ENCODE peak calls at places on chromosome 6, in six cellular contexts. One of them, this sample, is unnamed.

GRCh38 chr6:20497200-20497820 is 36.9 kb upstream of the CDKAL1 start:
- DNase-seq in CD8-positive, alpha-beta T cell: no peak
- DNase-seq in IMR-90: peak; percentile 93
- DNase-seq in heart left ventricle: no peak
- DNase-seq in psoas muscle: no peak
- DNase-seq in heart right ventricle: no peak
- DNase-seq in this sample: no peak

GRCh38 chr6:117440558-117441525 is 15.1 kb upstream of the ROS1 start:
- DNase-seq in CD8-positive, alpha-beta T cell: no peak
- DNase-seq in IMR-90: peak; percentile 93
- DNase-seq in heart left ventricle: no peak
- DNase-seq in psoas muscle: no peak
- DNase-seq in heart right ventricle: no peak
- DNase-seq in this sample: no peak

GRCh38 chr6:45631396-45631795 is 253.7 kb upstream of the SUPT3H start:
- DNase-seq in CD8-positive, alpha-beta T cell: no peak
- DNase-seq in IMR-90: no peak
- DNase-seq in heart left ventricle: no peak
- DNase-seq in psoas muscle: no peak
- DNase-seq in heart right ventricle: no peak
- DNase-seq in this sample: no peak

GRCh38 chr6:3990692-3991491 is 88.0 kb downstream of the FAM217A start:
- DNase-seq in CD8-positive, alpha-beta T cell: peak; percentile 52
- DNase-seq in IMR-90: peak; percentile 88
- DNase-seq in heart left ventricle: peak; percentile 92
- DNase-seq in psoas muscle: peak; percentile 91
- DNase-seq in heart right ventricle: peak; percentile 91
- DNase-seq in this sample: peak; percentile 89

GRCh38 chr6:24614648-24615047 is 31.3 kb downstream of the KIAA0319 start:
- DNase-seq in CD8-positive, alpha-beta T cell: no peak
- DNase-seq in IMR-90: no peak
- DNase-seq in heart left ventricle: no peak
- DNase-seq in psoas muscle: no peak
- DNase-seq in heart right ventricle: no peak
- DNase-seq in this sample: no peak

GRCh38 chr6:13427838-13428527 is 59.4 kb downstream of the GFOD1 start:
- DNase-seq in CD8-positive, alpha-beta T cell: peak; percentile 54
- DNase-seq in IMR-90: no peak
- DNase-seq in heart left ventricle: no peak
- DNase-seq in psoas muscle: no peak
- DNase-seq in heart right ventricle: no peak
- DNase-seq in this sample: no peak

GRCh38 chr6:144264270-144265060 is 20.7 kb upstream of the UTRN start:
- DNase-seq in CD8-positive, alpha-beta T cell: no peak
- DNase-seq in IMR-90: peak; percentile 90
- DNase-seq in heart left ventricle: peak; percentile 27
- DNase-seq in psoas muscle: no peak
- DNase-seq in heart right ventricle: no peak
- DNase-seq in this sample: no peak

GRCh38 chr6:79699606-79700005 is 68.5 kb downstream of the SH3BGRL2 start:
- DNase-seq in CD8-positive, alpha-beta T cell: no peak
- DNase-seq in IMR-90: no peak
- DNase-seq in heart left ventricle: no peak
- DNase-seq in psoas muscle: no peak
- DNase-seq in heart right ventricle: no peak
- DNase-seq in this sample: no peak

GRCh38 chr6:108920751-108921150 is 72.5 kb downstream of the ARMC2 start:
- DNase-seq in CD8-positive, alpha-beta T cell: no peak
- DNase-seq in IMR-90: no peak
- DNase-seq in heart left ventricle: no peak
- DNase-seq in psoas muscle: no peak
- DNase-seq in heart right ventricle: no peak
- DNase-seq in this sample: no peak

GRCh38 chr6:54335871-54336270 is 27.6 kb downstream of the TINAG start:
- DNase-seq in CD8-positive, alpha-beta T cell: no peak
- DNase-seq in IMR-90: peak; percentile 99
- DNase-seq in heart left ventricle: no peak
- DNase-seq in psoas muscle: no peak
- DNase-seq in heart right ventricle: no peak
- DNase-seq in this sample: no peak

GRCh38 chr6:38337819-38338465 is 301.8 kb downstream of the BTBD9 start:
- DNase-seq in CD8-positive, alpha-beta T cell: no peak
- DNase-seq in IMR-90: peak; percentile 88
- DNase-seq in heart left ventricle: no peak
- DNase-seq in psoas muscle: no peak
- DNase-seq in heart right ventricle: no peak
- DNase-seq in this sample: no peak

GRCh38 chr6:38404900-38405556 is 234.7 kb downstream of the BTBD9 start:
- DNase-seq in CD8-positive, alpha-beta T cell: no peak
- DNase-seq in IMR-90: peak; percentile 7
- DNase-seq in heart left ventricle: no peak
- DNase-seq in psoas muscle: no peak
- DNase-seq in heart right ventricle: no peak
- DNase-seq in this sample: no peak

GRCh38 chr6:36067374-36068011 is 39.9 kb downstream of the MAPK14 start:
- DNase-seq in CD8-positive, alpha-beta T cell: no peak
- DNase-seq in IMR-90: peak; percentile 49
- DNase-seq in heart left ventricle: no peak
- DNase-seq in psoas muscle: no peak
- DNase-seq in heart right ventricle: no peak
- DNase-seq in this sample: no peak

GRCh38 chr6:113649276-113649675 is 207.9 kb upstream of the MARCKS start:
- DNase-seq in CD8-positive, alpha-beta T cell: no peak
- DNase-seq in IMR-90: no peak
- DNase-seq in heart left ventricle: no peak
- DNase-seq in psoas muscle: no peak
- DNase-seq in heart right ventricle: no peak
- DNase-seq in this sample: no peak

GRCh38 chr6:74871757-74872156 is 334.1 kb downstream of the COL12A1 start:
- DNase-seq in CD8-positive, alpha-beta T cell: no peak
- DNase-seq in IMR-90: peak; percentile 63
- DNase-seq in heart left ventricle: no peak
- DNase-seq in psoas muscle: no peak
- DNase-seq in heart right ventricle: no peak
- DNase-seq in this sample: no peak

GRCh38 chr6:1960484-1961142 is 284.8 kb downstream of the GMDS start:
- DNase-seq in CD8-positive, alpha-beta T cell: no peak
- DNase-seq in IMR-90: no peak
- DNase-seq in heart left ventricle: no peak
- DNase-seq in psoas muscle: no peak
- DNase-seq in heart right ventricle: no peak
- DNase-seq in this sample: no peak

GRCh38 chr6:137217801-137218472 is 1.2 kb downstream of the IFNGR1 start:
- DNase-seq in CD8-positive, alpha-beta T cell: no peak
- DNase-seq in IMR-90: peak; percentile 18
- DNase-seq in heart left ventricle: peak; percentile 44
- DNase-seq in psoas muscle: peak; percentile 59
- DNase-seq in heart right ventricle: peak; percentile 51
- DNase-seq in this sample: no peak

GRCh38 chr6:26347699-26348098 is 17.3 kb upstream of the BTN3A2 start:
- DNase-seq in CD8-positive, alpha-beta T cell: no peak
- DNase-seq in IMR-90: no peak
- DNase-seq in heart left ventricle: no peak
- DNase-seq in psoas muscle: no peak
- DNase-seq in heart right ventricle: no peak
- DNase-seq in this sample: no peak

GRCh38 chr6:26350858-26351543 is 14.0 kb upstream of the BTN3A2 start:
- DNase-seq in CD8-positive, alpha-beta T cell: no peak
- DNase-seq in IMR-90: no peak
- DNase-seq in heart left ventricle: no peak
- DNase-seq in psoas muscle: no peak
- DNase-seq in heart right ventricle: no peak
- DNase-seq in this sample: no peak

GRCh38 chr6:26351544-26351953 is 13.4 kb upstream of the BTN3A2 start:
- DNase-seq in CD8-positive, alpha-beta T cell: no peak
- DNase-seq in IMR-90: peak; percentile 99
- DNase-seq in heart left ventricle: no peak
- DNase-seq in psoas muscle: no peak
- DNase-seq in heart right ventricle: no peak
- DNase-seq in this sample: no peak

GRCh38 chr6:26352315-26352714 is 12.7 kb upstream of the BTN3A2 start:
- DNase-seq in CD8-positive, alpha-beta T cell: no peak
- DNase-seq in IMR-90: no peak
- DNase-seq in heart left ventricle: no peak
- DNase-seq in psoas muscle: no peak
- DNase-seq in heart right ventricle: no peak
- DNase-seq in this sample: no peak

DNA sequence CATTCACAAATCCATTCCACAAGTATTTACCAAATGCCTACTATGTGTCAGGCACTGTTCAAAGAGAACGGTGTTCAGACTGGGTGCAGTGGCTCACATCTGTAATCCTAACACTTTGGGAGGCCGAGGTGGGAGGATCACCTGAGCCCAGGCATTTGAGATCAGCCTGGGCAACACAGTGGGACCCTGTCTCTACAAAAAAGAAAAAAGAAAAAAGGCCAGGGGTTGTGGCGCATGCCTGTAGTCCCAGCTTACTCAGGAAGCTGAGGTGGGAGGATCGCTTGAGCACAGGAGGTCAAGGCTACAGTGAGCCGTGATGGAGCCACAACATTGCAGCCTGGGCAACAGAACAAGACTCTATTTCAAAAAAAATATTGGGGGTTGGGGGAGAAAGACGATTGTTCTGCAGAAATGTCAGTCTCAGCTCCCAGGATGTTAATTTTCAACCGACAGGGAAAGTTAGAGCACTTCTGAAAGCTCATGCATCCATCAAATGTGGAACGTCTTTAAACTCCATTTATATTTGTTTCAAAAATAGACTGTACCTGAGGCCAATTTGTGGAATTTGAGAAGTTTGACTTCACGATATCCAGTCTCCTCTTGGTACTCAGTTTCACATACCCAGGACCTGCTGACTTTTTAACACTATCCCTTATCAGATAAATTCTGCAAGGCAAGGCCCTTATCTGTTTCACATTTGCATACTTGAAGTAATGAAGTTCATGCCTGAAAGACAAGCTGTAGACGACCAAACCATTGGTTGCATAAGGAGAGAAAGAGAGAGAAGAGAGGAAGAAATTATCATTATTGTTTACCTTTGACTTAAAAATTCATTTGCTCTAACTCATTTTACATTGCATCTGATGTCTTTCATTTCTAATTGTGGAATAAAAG is 14.8 kb upstream of the BTN3A2 start:
- DNase-seq in CD8-positive, alpha-beta T cell: no peak
- DNase-seq in IMR-90: no peak
- DNase-seq in heart left ventricle: no peak
- DNase-seq in psoas muscle: no peak
- DNase-seq in heart right ventricle: no peak
- DNase-seq in this sample: no peak
- H3K4me3 ChIP-seq in CD8-positive, alpha-beta T cell: no peak overlapping the region
- H3K4me3 ChIP-seq in IMR-90: no peak overlapping the region
- H3K4me3 ChIP-seq in heart left ventricle: no peak overlapping the region
- H3K4me3 ChIP-seq in psoas muscle: no peak overlapping the region
- H3K4me3 ChIP-seq in heart right ventricle: no peak overlapping the region
- H3K4me3 ChIP-seq in this sample: no peak overlapping the region

GRCh38 chr6:127854009-127854408 is 46.8 kb downstream of the THEMIS start:
- DNase-seq in CD8-positive, alpha-beta T cell: no peak
- DNase-seq in IMR-90: no peak
- DNase-seq in heart left ventricle: no peak
- DNase-seq in psoas muscle: no peak
- DNase-seq in heart right ventricle: no peak
- DNase-seq in this sample: no peak
- TF ChIP-seq CTCF in CD8-positive, alpha-beta T cell: no peak
- TF ChIP-seq CTCF in IMR-90: no peak
- TF ChIP-seq CTCF in heart left ventricle: no peak
- TF ChIP-seq CTCF in psoas muscle: no peak
- TF ChIP-seq CTCF in heart right ventricle: no peak
- TF ChIP-seq CTCF in this sample: peak; percentile 50

GRCh38 chr6:159105716-159106115 is 60.9 kb upstream of the TAGAP start:
- DNase-seq in CD8-positive, alpha-beta T cell: no peak
- DNase-seq in IMR-90: no peak
- DNase-seq in heart left ventricle: no peak
- DNase-seq in psoas muscle: no peak
- DNase-seq in heart right ventricle: no peak
- DNase-seq in this sample: no peak

GRCh38 chr6:159108438-159108985 is 60.7 kb upstream of the FNDC1 start:
- DNase-seq in CD8-positive, alpha-beta T cell: no peak
- DNase-seq in IMR-90: no peak
- DNase-seq in heart left ventricle: no peak
- DNase-seq in psoas muscle: no peak
- DNase-seq in heart right ventricle: no peak
- DNase-seq in this sample: no peak

GRCh38 chr6:159107451-159108260 is 61.5 kb upstream of the FNDC1 start:
- DNase-seq in CD8-positive, alpha-beta T cell: peak; percentile 64
- DNase-seq in IMR-90: no peak
- DNase-seq in heart left ventricle: no peak
- DNase-seq in psoas muscle: peak; percentile 40
- DNase-seq in heart right ventricle: no peak
- DNase-seq in this sample: peak; percentile 28

GRCh38 chr6:159104931-159105330 is 60.1 kb upstream of the TAGAP start:
- DNase-seq in CD8-positive, alpha-beta T cell: no peak
- DNase-seq in IMR-90: no peak
- DNase-seq in heart left ventricle: no peak
- DNase-seq in psoas muscle: peak; percentile 33
- DNase-seq in heart right ventricle: no peak
- DNase-seq in this sample: no peak

GRCh38 chr6:159106627-159107241 is 61.9 kb upstream of the TAGAP start:
- DNase-seq in CD8-positive, alpha-beta T cell: peak; percentile 90
- DNase-seq in IMR-90: peak; percentile 40
- DNase-seq in heart left ventricle: peak; percentile 65
- DNase-seq in psoas muscle: peak; percentile 72
- DNase-seq in heart right ventricle: peak; percentile 76
- DNase-seq in this sample: peak; percentile 67
- H3K4me1 ChIP-seq in CD8-positive, alpha-beta T cell: peaks cover 67% of the 10 kb centered on the region
- H3K4me1 ChIP-seq in IMR-90: no peaks in the 10 kb centered on the region
- H3K4me1 ChIP-seq in heart left ventricle: peaks cover 15% of the 10 kb centered on the region
- H3K4me1 ChIP-seq in psoas muscle: no peaks in the 10 kb centered on the region
- H3K4me1 ChIP-seq in heart right ventricle: peaks cover 13% of the 10 kb centered on the region
- H3K4me1 ChIP-seq in this sample: peaks cover 13% of the 10 kb centered on the region

GRCh38 chr6:150684715-150685459 is 85.2 kb downstream of the PLEKHG1 start:
- DNase-seq in CD8-positive, alpha-beta T cell: no peak
- DNase-seq in IMR-90: no peak
- DNase-seq in heart left ventricle: peak; percentile 66
- DNase-seq in psoas muscle: no peak
- DNase-seq in heart right ventricle: peak; percentile 62
- DNase-seq in this sample: no peak

GRCh38 chr6:150681992-150682391 is 82.3 kb downstream of the PLEKHG1 start:
- DNase-seq in CD8-positive, alpha-beta T cell: no peak
- DNase-seq in IMR-90: no peak
- DNase-seq in heart left ventricle: no peak
- DNase-seq in psoas muscle: no peak
- DNase-seq in heart right ventricle: no peak
- DNase-seq in this sample: no peak

GRCh38 chr6:150685860-150686259 is 86.2 kb downstream of the PLEKHG1 start:
- DNase-seq in CD8-positive, alpha-beta T cell: peak; percentile 27
- DNase-seq in IMR-90: peak; percentile 1
- DNase-seq in heart left ventricle: no peak
- DNase-seq in psoas muscle: no peak
- DNase-seq in heart right ventricle: no peak
- DNase-seq in this sample: peak; percentile 50

GRCh38 chr6:150684161-150684560 is 84.5 kb downstream of the PLEKHG1 start:
- DNase-seq in CD8-positive, alpha-beta T cell: no peak
- DNase-seq in IMR-90: no peak
- DNase-seq in heart left ventricle: no peak
- DNase-seq in psoas muscle: no peak
- DNase-seq in heart right ventricle: no peak
- DNase-seq in this sample: no peak

GRCh38 chr6:150683320-150683719 is 83.6 kb downstream of the PLEKHG1 start:
- DNase-seq in CD8-positive, alpha-beta T cell: no peak
- DNase-seq in IMR-90: no peak
- DNase-seq in heart left ventricle: peak; percentile 79
- DNase-seq in psoas muscle: peak; percentile 70
- DNase-seq in heart right ventricle: peak; percentile 79
- DNase-seq in this sample: no peak
- H3K4me3 ChIP-seq in CD8-positive, alpha-beta T cell: no peak overlapping the region
- H3K4me3 ChIP-seq in IMR-90: no peak overlapping the region
- H3K4me3 ChIP-seq in heart left ventricle: peak overlapping the region; percentile 28
- H3K4me3 ChIP-seq in psoas muscle: peak overlapping the region; percentile 58
- H3K4me3 ChIP-seq in heart right ventricle: no peak overlapping the region
- H3K4me3 ChIP-seq in this sample: no peak overlapping the region

This sample was measured in BE2C.